ENCODE peak calls at places on chromosome 12, in four cellular contexts. M, Y, J and F are unnamed samples.

GRCh38 chr12:124532331-124532750 is 35.1 kb downstream of the NCOR2 start:
- DNase-seq in J (no peak), M (no peak), Y (no peak), F (no peak)

GRCh38 chr12:88202500-88202899 is 60.4 kb downstream of the TMTC3 start:
- DNase-seq in M (no peak), J (no peak), Y (no peak), F (no peak)

GRCh38 chr12:96988919-96989318 is 81.9 kb downstream of the NEDD1 start:
- DNase-seq in J (no peak), Y (no peak), M (peak), F (no peak)

GRCh38 chr12:106634206-106634605 is 51.4 kb downstream of the RFX4 start:
- DNase-seq in Y (no peak), J (no peak), M (no peak), F (no peak)

GRCh38 chr12:7439579-7440505 is 4.1 kb downstream of the CD163L1 start:
- DNase-seq in M (peak), J (no peak), Y (peak), F (no peak)

GRCh38 chr12:44863867-44864266 is 12.2 kb downstream of the NELL2 start:
- DNase-seq in J (no peak), M (no peak), Y (no peak), F (no peak)

GRCh38 chr12:41141076-41141475 is 47.0 kb upstream of the PDZRN4 start:
- DNase-seq in M (no peak), Y (no peak), J (no peak), F (no peak)

GRCh38 chr12:106147956-106148355 is 9.2 kb upstream of the NUAK1 start:
- DNase-seq in M (no peak), J (no peak), Y (no peak), F (no peak)

GRCh38 chr12:117832459-117833457 is 136.0 kb downstream of the KSR2 start:
- DNase-seq in J (no peak), Y (no peak), M (no peak), F (no peak)

GRCh38 chr12:131676544-131676943 is 34.3 kb upstream of the SFSWAP start:
- DNase-seq in Y (no peak), J (no peak), M (no peak), F (no peak)

GRCh38 chr12:68587448-68587873 is 23.2 kb upstream of the RAP1B start:
- DNase-seq in Y (no peak), J (peak), M (no peak), F (no peak)

GRCh38 chr12:15486859-15487258 is 164.6 kb downstream of the PTPRO start:
- DNase-seq in Y (no peak), J (no peak), M (no peak), F (no peak)

GRCh38 chr12:42482820-42483533 is 106.6 kb downstream of the PRICKLE1 start:
- DNase-seq in M (peak), J (peak), Y (peak), F (peak)

GRCh38 chr12:77231548-77231947 is 166.2 kb upstream of the E2F7 start:
- DNase-seq in Y (no peak), M (no peak), J (no peak), F (no peak)

GRCh38 chr12:104504151-104504550 is 47.4 kb downstream of the CHST11 start:
- DNase-seq in Y (no peak), M (no peak), J (no peak), F (no peak)

GRCh38 chr12:34393821-34394150 is 371.5 kb downstream of the ALG10 start:
- DNase-seq in J (no peak), M (no peak), Y (no peak), F (no peak)

GRCh38 chr12:122917508-122918227 is 21.7 kb upstream of the VPS37B start:
- DNase-seq in M (no peak), J (no peak), Y (no peak), F (no peak)

GRCh38 chr12:73225371-73225937 is 953.3 kb downstream of the TRHDE start:
- DNase-seq in M (no peak), J (no peak), Y (no peak), F (no peak)

GRCh38 chr12:109626378-109627115 is 53.0 kb downstream of the MVK start:
- DNase-seq in M (no peak), Y (no peak), J (no peak), F (no peak)

GRCh38 chr12:8544295-8544694 is 3.6 kb upstream of the CLEC4E start:
- DNase-seq in J (peak), M (peak), Y (peak), F (peak)

GRCh38 chr12:122326597-122326996 is 60.3 kb upstream of the VPS33A start:
- DNase-seq in M (no peak), J (no peak), Y (no peak), F (no peak)

GRCh38 chr12:56334490-56334793 is 642 bp upstream of the PAN2 start:
- DNase-seq in Y (no peak), J (no peak), M (no peak), F (no peak)
- TF ChIP-seq POLR2AphosphoS5 in Y (no peak), J (no peak), M (peak), F (no peak)

GRCh38 chr12:29640589-29641345 is 143.0 kb downstream of the TMTC1 start:
- DNase-seq in M (no peak), Y (no peak), J (no peak), F (no peak)
- TF ChIP-seq POLR2A in M (no peak), Y (no peak), J (no peak), F (no peak)

GRCh38 chr12:102902093-102902492 is 15.0 kb downstream of the PAH start:
- DNase-seq in J (no peak), M (no peak), Y (no peak), F (no peak)
- TF ChIP-seq TAF1 in J (no peak), M (no peak), Y (no peak), F (no peak)

GRCh38 chr12:101459642-101460346 is 15.3 kb upstream of the SPIC start:
- DNase-seq in M (no peak), J (no peak), Y (no peak), F (no peak)
- TF ChIP-seq POLR2AphosphoS5 in M (no peak), J (no peak), Y (no peak), F (no peak)

DNA sequence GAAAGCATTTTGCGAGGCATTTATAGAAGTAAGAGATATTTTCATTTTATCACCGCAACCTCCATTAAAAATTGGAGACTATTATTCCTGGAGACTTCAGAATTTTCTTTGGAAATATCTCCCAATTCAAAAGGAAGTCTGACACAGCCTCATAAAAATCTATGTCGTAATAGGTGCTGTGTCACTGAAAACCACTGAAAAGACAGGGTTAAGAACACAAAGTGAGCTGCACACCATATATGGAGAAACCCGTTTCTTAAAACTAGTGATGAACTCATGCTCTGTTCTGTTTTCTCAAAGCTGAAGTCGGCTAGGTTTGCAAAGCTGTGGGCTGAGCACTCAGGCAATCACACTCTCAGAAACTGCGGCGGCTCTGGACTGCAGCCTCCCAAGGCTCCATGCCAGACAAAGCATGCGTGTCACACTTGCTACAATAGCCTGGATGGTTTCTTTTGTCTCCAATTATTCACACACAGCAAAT is at the start of gene GLIPR1:
- DNase-seq in J (peak), M (no peak), Y (no peak), F (peak)
- TF ChIP-seq POLR2A in J (peak), M (no peak), Y (no peak), F (peak)

DNA sequence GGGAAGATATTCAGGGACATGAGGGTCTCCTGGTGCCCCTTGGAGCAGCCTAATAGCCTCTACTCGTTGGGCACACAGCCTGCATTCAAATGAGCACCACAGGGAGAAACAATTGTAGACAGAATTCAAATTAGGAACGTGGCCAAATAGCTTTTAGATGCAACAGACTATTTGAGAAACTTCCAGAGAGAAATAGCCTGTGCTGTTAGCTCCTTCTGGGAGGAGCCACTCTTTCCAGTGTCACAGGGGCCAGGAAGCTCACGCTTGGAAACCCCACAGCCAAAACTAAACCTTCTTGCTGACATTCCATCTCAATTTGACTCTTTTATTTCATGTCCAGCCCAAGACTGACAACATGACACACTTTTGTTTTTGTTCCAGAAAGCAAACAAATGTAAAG is 114.4 kb downstream of the RPAP3 start:
- DNase-seq in J (no peak), Y (no peak), M (no peak), F (no peak)
- TF ChIP-seq TAF1 in J (no peak), Y (no peak), M (no peak), F (no peak)